ENCODE peak calls at places on chromosomes 11 and 22, in eight cellular contexts. J is cardiac fibroblast; E is effector memory CD4-positive, alpha-beta T cell; U is cardiac muscle cell; B is fibroblast of the aortic adventitia; Z is OCI-LY7; I is endothelial cell of umbilical vein; Q is adipocyte. O is an unnamed sample.

GRCh38 chr11:90737328-90738050 is 514.6 kb upstream of the CHORDC1 start:
- DNase-seq in U (no peak), J (no peak), Z (no peak), E (no peak), Q (no peak), B (no peak), I (no peak), O (peak)

GRCh38 chr11:27718853-27719574 is 18.8 kb upstream of the BDNF start:
- DNase-seq in Q (peak), B (peak), J (peak), Z (no peak), U (peak), E (no peak), I (peak), O (peak)

GRCh38 chr11:6606471-6607189 is 3.1 kb downstream of the ILK start:
- DNase-seq in E (peak), I (peak), Q (peak), U (peak), Z (peak), B (peak), J (peak), O (peak)

GRCh38 chr11:28757725-28758515 is 649.7 kb downstream of the METTL15 start:
- DNase-seq in Q (peak), Z (no peak), B (peak), E (no peak), J (peak), I (peak), U (peak), O (no peak)

GRCh38 chr11:35126000-35126878 is 12.7 kb upstream of the CD44 start:
- DNase-seq in U (no peak), B (no peak), I (no peak), Z (peak), E (no peak), Q (no peak), J (no peak), O (no peak)

GRCh38 chr11:125348704-125349635 is 147.1 kb downstream of the FEZ1 start:
- DNase-seq in J (peak), Z (peak), E (no peak), U (peak), Q (peak), B (peak), I (peak), O (peak)

GRCh38 chr11:43376594-43376993 is 17.9 kb downstream of the TTC17 start:
- DNase-seq in Q (peak), I (peak), E (no peak), Z (no peak), U (peak), B (peak), J (peak), O (no peak)

GRCh38 chr11:7348432-7349298 is 97.0 kb downstream of the SYT9 start:
- DNase-seq in U (peak), J (no peak), I (no peak), E (no peak), Z (no peak), B (no peak), Q (no peak), O (peak)

GRCh38 chr11:100010393-100010792 is 676.7 kb upstream of the ARHGAP42 start:
- DNase-seq in U (no peak), I (no peak), B (no peak), E (no peak), Q (no peak), J (no peak), Z (no peak), O (no peak)

GRCh38 chr11:114195981-114196731 is 100.0 kb upstream of the NNMT start:
- DNase-seq in J (peak), E (no peak), U (no peak), I (no peak), Z (peak), Q (no peak), B (peak), O (no peak)

GRCh38 chr22:31036671-31037550 is 44.2 kb upstream of the SMTN start:
- DNase-seq in Q (peak), Z (no peak), I (no peak), B (peak), U (peak), J (peak), E (no peak), O (no peak)

GRCh38 chr11:26121466-26121865 is 210.5 kb upstream of the ANO3 start:
- DNase-seq in U (no peak), E (no peak), B (no peak), Q (no peak), Z (no peak), J (no peak), I (no peak), O (no peak)

GRCh38 chr11:100878474-100878873 is 191.4 kb downstream of the ARHGAP42 start:
- DNase-seq in B (peak), J (peak), Z (no peak), Q (peak), U (peak), E (no peak), I (no peak), O (no peak)

GRCh38 chr22:17232406-17232805 is 13.2 kb upstream of the ADA2 start:
- DNase-seq in E (no peak), Q (no peak), U (no peak), J (no peak), B (no peak), Z (no peak), I (no peak), O (peak)

GRCh38 chr11:68683086-68683951 is 1.0 kb upstream of the GAL start:
- DNase-seq in Q (no peak), I (no peak), J (no peak), U (no peak), Z (no peak), E (no peak), B (no peak), O (no peak)

GRCh38 chr11:47587733-47588326 is 1.4 kb downstream of the FAM180B start:
- DNase-seq in E (no peak), Q (no peak), Z (no peak), B (no peak), U (no peak), I (no peak), J (no peak), O (no peak)

GRCh38 chr22:41914611-41915034 is 251 bp downstream of the SHISA8 start:
- DNase-seq in I (no peak), E (no peak), B (no peak), Q (no peak), U (no peak), J (no peak), Z (no peak), O (peak)

GRCh38 chr11:106281455-106282173 is 204.2 kb downstream of the AASDHPPT start:
- DNase-seq in E (no peak), J (peak), U (peak), Z (no peak), I (no peak), B (peak), Q (peak), O (no peak)

GRCh38 chr11:64916040-64916847 is 765 bp downstream of the ATG2A start:
- DNase-seq in E (peak), U (peak), Z (peak), B (peak), I (peak), Q (peak), J (peak), O (peak)

GRCh38 chr11:9461068-9461759 is 402 bp downstream of the ZNF143 start:
- DNase-seq in B (peak), J (peak), E (peak), I (peak), Z (peak), Q (peak), U (peak), O (peak)

GRCh38 chr11:67996622-67997459 is 7.1 kb downstream of the UNC93B1 start:
- DNase-seq in Q (no peak), I (peak), U (peak), Z (peak), B (no peak), J (peak), E (no peak), O (peak)

GRCh38 chr11:100273066-100273815 is 413.8 kb upstream of the ARHGAP42 start:
- DNase-seq in U (no peak), Z (no peak), E (no peak), J (no peak), I (no peak), Q (no peak), B (no peak), O (no peak)

GRCh38 chr22:41488076-41488475 is 19.2 kb downstream of the ACO2 start:
- DNase-seq in Q (no peak), E (no peak), B (no peak), Z (no peak), J (no peak), U (no peak), I (no peak), O (no peak)

GRCh38 chr11:72026029-72026428 is 27.3 kb downstream of the IL18BP start:
- DNase-seq in E (no peak), B (no peak), I (no peak), Q (no peak), U (no peak), Z (no peak), J (no peak), O (no peak)

GRCh38 chr22:20282901-20283673 is 15.0 kb upstream of the RTN4R start:
- DNase-seq in U (no peak), Q (no peak), Z (no peak), B (no peak), I (no peak), E (no peak), J (no peak), O (no peak)

GRCh38 chr22:23233084-23233501 is 52.8 kb downstream of the BCR start:
- DNase-seq in B (peak), U (peak), Q (no peak), I (no peak), E (no peak), J (peak), Z (no peak), O (no peak)

GRCh38 chr11:130122141-130122575 is 37.4 kb upstream of the ST14 start:
- DNase-seq in B (no peak), U (no peak), Q (no peak), J (no peak), I (peak), E (no peak), Z (peak), O (no peak)

GRCh38 chr11:93933230-93933629 is 82.8 kb upstream of the VSTM5 start:
- DNase-seq in U (peak), J (no peak), Z (no peak), I (no peak), B (peak), E (no peak), Q (no peak), O (no peak)

GRCh38 chr11:123301696-123302400 is 106.8 kb upstream of the CLMP start:
- DNase-seq in I (peak), U (peak), Q (peak), Z (no peak), J (peak), B (peak), E (peak), O (peak)

GRCh38 chr11:1233351-1234053 is 10.6 kb downstream of the MUC5B start:
- DNase-seq in B (no peak), Q (no peak), I (no peak), J (no peak), U (no peak), E (no peak), Z (no peak), O (no peak)

GRCh38 chr22:48979482-48979881 is 848.2 kb downstream of the BRD1 start:
- DNase-seq in Z (peak), Q (no peak), B (no peak), J (no peak), I (no peak), E (no peak), U (no peak), O (peak)

GRCh38 chr11:88535266-88535665 is 197.7 kb upstream of the CTSC start:
- DNase-seq in J (no peak), Z (no peak), U (no peak), B (peak), Q (no peak), E (no peak), I (no peak), O (no peak)

GRCh38 chr11:2862395-2862949 is 23.1 kb downstream of the CDKN1C start:
- DNase-seq in Q (no peak), U (no peak), J (no peak), Z (no peak), B (no peak), I (no peak), E (no peak), O (peak)

GRCh38 chr11:15742626-15743243 is 613.6 kb downstream of the SOX6 start:
- DNase-seq in J (peak), Q (no peak), Z (no peak), I (peak), U (peak), B (peak), E (no peak), O (no peak)

GRCh38 chr11:123238297-123238696 is 43.2 kb upstream of the CLMP start:
- DNase-seq in Q (peak), I (no peak), E (no peak), J (peak), B (peak), U (peak), Z (no peak), O (no peak)

GRCh38 chr11:128158860-128159259 is 428.5 kb downstream of the ETS1 start:
- DNase-seq in Z (no peak), E (no peak), I (no peak), J (no peak), Q (no peak), U (no peak), B (no peak), O (no peak)

GRCh38 chr11:128156486-128156885 is 430.9 kb downstream of the ETS1 start:
- DNase-seq in Z (no peak), Q (no peak), J (no peak), B (no peak), U (no peak), E (no peak), I (no peak), O (peak)

GRCh38 chr11:128155590-128155989 is 431.8 kb downstream of the ETS1 start:
- DNase-seq in U (no peak), J (no peak), I (no peak), Q (no peak), E (no peak), Z (no peak), B (no peak), O (no peak)

GRCh38 chr11:128153697-128154048 is 433.7 kb downstream of the ETS1 start:
- DNase-seq in B (no peak), Q (no peak), J (peak), U (peak), E (no peak), Z (no peak), I (peak), O (no peak)

GRCh38 chr11:128157423-128158298 is 429.7 kb downstream of the ETS1 start:
- DNase-seq in B (peak), U (peak), I (peak), Z (peak), Q (peak), E (peak), J (peak), O (peak)
- H3K4me3 ChIP-seq in B (peak), U (peak), I (no peak), Z (no peak), Q (peak), E (peak), J (no peak), O (no peak)

DNA sequence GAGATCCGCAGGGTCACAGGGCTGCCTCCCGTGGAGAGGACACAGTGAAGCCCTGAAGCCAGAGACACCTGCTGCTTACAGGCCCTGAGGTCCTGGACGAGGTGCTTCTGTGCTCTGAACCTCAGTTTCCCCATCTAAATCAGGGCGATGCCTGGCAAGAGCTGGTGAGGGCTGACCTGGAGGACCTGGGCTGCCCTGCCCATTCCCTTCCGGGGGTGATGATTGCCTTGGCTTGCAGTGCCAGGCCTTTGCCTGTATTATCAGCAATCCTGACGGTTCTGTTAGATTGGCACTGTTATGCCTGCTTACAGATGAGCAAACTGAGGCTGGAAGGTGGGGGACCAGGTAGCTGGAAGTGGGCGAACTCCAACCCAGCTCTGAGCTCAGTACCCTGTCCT is 7.8 kb upstream of the GTSE1 start:
- DNase-seq in J (no peak), I (no peak), Z (no peak), U (no peak), E (no peak), Q (no peak), B (no peak), O (no peak)
- H3K4me3 ChIP-seq in J (no peak), I (no peak), Z (no peak), U (no peak), E (no peak), Q (no peak), B (no peak), O (no peak)

GRCh38 chr11:102437727-102438126 is 14.8 kb downstream of the TMEM123 start:
- DNase-seq in Q (no peak), I (no peak), B (no peak), E (no peak), U (no peak), Z (no peak), J (no peak), O (no peak)

GRCh38 chr11:102437026-102437425 is 15.5 kb downstream of the TMEM123 start:
- DNase-seq in Z (no peak), U (peak), B (no peak), E (no peak), J (no peak), Q (no peak), I (no peak), O (no peak)

GRCh38 chr11:102436546-102436945 is 16.0 kb downstream of the TMEM123 start:
- DNase-seq in Z (no peak), E (no peak), I (no peak), J (peak), Q (peak), U (peak), B (peak), O (no peak)

GRCh38 chr11:102438311-102439062 is 14.1 kb downstream of the TMEM123 start:
- DNase-seq in J (no peak), Z (no peak), I (no peak), Q (no peak), U (no peak), B (no peak), E (no peak), O (no peak)

GRCh38 chr11:102435688-102436087 is 16.9 kb downstream of the TMEM123 start:
- DNase-seq in U (no peak), E (no peak), B (no peak), Z (no peak), J (no peak), I (no peak), Q (no peak), O (no peak)
- H3K4me3 ChIP-seq in U (no peak), E (no peak), B (no peak), Z (no peak), J (no peak), I (no peak), Q (no peak), O (no peak)

GRCh38 chr22:28741200-28741757 is 341 bp downstream of the CHEK2 start:
- DNase-seq in Z (no peak), Q (no peak), B (no peak), E (no peak), U (no peak), I (no peak), J (no peak), O (peak)

GRCh38 chr22:28741758-28742561 is at the start of the genes CHEK2 and HSCB:
- DNase-seq in B (peak), U (peak), I (peak), Z (peak), J (peak), E (peak), Q (peak), O (peak)

GRCh38 chr22:28743852-28744251 is 2.0 kb downstream of the HSCB start:
- DNase-seq in Q (no peak), Z (no peak), U (no peak), B (no peak), I (no peak), E (no peak), J (no peak), O (no peak)

GRCh38 chr22:28742562-28742962 is 723 bp downstream of the HSCB start:
- DNase-seq in J (no peak), B (no peak), Z (no peak), U (no peak), E (no peak), I (no peak), Q (no peak), O (no peak)
- H3K4me3 ChIP-seq in J (peak), B (peak), Z (peak), U (peak), E (peak), I (peak), Q (peak), O (peak)

GRCh38 chr11:61295596-61295926 is 445 bp upstream of the VWCE start:
- DNase-seq in U (no peak), I (peak), J (no peak), Z (no peak), E (no peak), B (no peak), Q (no peak), O (no peak)
- H3K4me3 ChIP-seq in U (peak), I (no peak), J (peak), Z (peak), E (peak), B (peak), Q (peak), O (peak)